ENCODE peak calls at places on chromosomes 1 and 21, in six cellular contexts. F is H9, T is mesenchymal stem cell, Y is IMR-90, E is mesendoderm, Z is H1. M is an unnamed sample.
A peak's percentile ranks its signal among the peaks of the same experiment; 100 is the strongest.

GRCh38 chr1:220976390-220976789 is 97.1 kb downstream of the HLX start:
- DNase-seq in Z (no peak), E (no peak), F (no peak), T (no peak), Y (peak; percentile 22), M (no peak)

GRCh38 chr21:45264919-45265515 is 22.7 kb downstream of the POFUT2 start:
- DNase-seq in Y (no peak), T (no peak), F (peak; percentile 19), Z (peak; percentile 29), E (no peak), M (no peak)

GRCh38 chr1:229563701-229564100 is 5.2 kb upstream of the ABCB10 start:
- DNase-seq in T (peak; percentile 86), F (no peak), Y (peak; percentile 77), Z (no peak), E (peak; percentile 6), M (no peak)

GRCh38 chr21:26116456-26117011 is 54.0 kb downstream of the APP start:
- DNase-seq in Y (peak; percentile 44), F (no peak), Z (no peak), T (no peak), E (peak; percentile 97), M (no peak)

GRCh38 chr21:14977814-14978213 is 87.0 kb downstream of the NRIP1 start:
- DNase-seq in T (no peak), Y (no peak), F (no peak), E (no peak), Z (no peak), M (no peak)

GRCh38 chr1:15579683-15580047 is 5.2 kb downstream of the AGMAT start:
- DNase-seq in Y (no peak), Z (no peak), E (no peak), F (no peak), T (no peak), M (no peak)

GRCh38 chr1:204493145-204493881 is 1.3 kb downstream of the PIK3C2B start:
- DNase-seq in F (no peak), E (no peak), T (no peak), Z (peak; percentile 74), Y (peak; percentile 33), M (no peak)

GRCh38 chr1:185318431-185319151 is 1.5 kb upstream of the IVNS1ABP start:
- DNase-seq in E (no peak), Z (no peak), F (no peak), T (no peak), Y (no peak), M (no peak)

GRCh38 chr21:36425286-36425685 is 40.1 kb downstream of the CHAF1B start:
- DNase-seq in T (peak; percentile 39), E (no peak), Z (no peak), Y (peak; percentile 84), F (no peak), M (no peak)

GRCh38 chr1:24868016-24868875 is 61.8 kb downstream of the RUNX3 start:
- DNase-seq in Y (no peak), E (no peak), T (no peak), Z (no peak), F (no peak), M (no peak)

GRCh38 chr1:90612033-90612432 is 105.1 kb downstream of the BARHL2 start:
- DNase-seq in Y (no peak), T (no peak), Z (no peak), E (no peak), F (no peak), M (no peak)

GRCh38 chr1:146036990-146037646 is 15.6 kb upstream of the HJV start:
- DNase-seq in Y (peak; percentile 87), T (peak; percentile 95), F (peak; percentile 81), Z (peak; percentile 87), E (peak; percentile 91), M (peak; percentile 91)

GRCh38 chr1:30691480-30691879 is 31.9 kb downstream of the MATN1 start:
- DNase-seq in F (no peak), T (no peak), Y (no peak), Z (no peak), E (no peak), M (no peak)

GRCh38 chr1:68919070-68919469 is 422.2 kb upstream of the DEPDC1 start:
- DNase-seq in Z (no peak), F (no peak), T (no peak), Y (no peak), E (no peak), M (no peak)

GRCh38 chr1:23100074-23100748 is 68.4 kb downstream of the LUZP1 start:
- DNase-seq in F (no peak), Y (peak; percentile 96), Z (no peak), E (peak; percentile 87), T (peak; percentile 99), M (peak; percentile 17)

GRCh38 chr1:232586679-232587078 is 43.3 kb downstream of the SIPA1L2 start:
- DNase-seq in Y (no peak), T (no peak), Z (no peak), F (no peak), E (no peak), M (no peak)

GRCh38 chr21:15826147-15826780 is 96.5 kb downstream of the USP25 start:
- DNase-seq in F (peak; percentile 36), Z (no peak), E (peak; percentile 87), T (peak; percentile 52), Y (peak; percentile 54), M (peak; percentile 14)

GRCh38 chr1:11138952-11139351 is 39.3 kb upstream of the EXOSC10 start:
- DNase-seq in T (no peak), Z (no peak), E (no peak), F (no peak), Y (peak; percentile 80), M (no peak)

GRCh38 chr1:184624051-184624450 is 130.6 kb downstream of the EDEM3 start:
- DNase-seq in E (no peak), T (no peak), F (no peak), Z (no peak), Y (no peak), M (no peak)

GRCh38 chr1:18114726-18115410 is 7.3 kb downstream of the IGSF21 start:
- DNase-seq in Z (no peak), Y (no peak), E (no peak), F (no peak), T (no peak), M (no peak)

GRCh38 chr1:16615253-16616252 is 2.2 kb upstream of the NBPF1 start:
- DNase-seq in Y (no peak), E (no peak), Z (peak; percentile 48), F (no peak), T (no peak), M (no peak)

GRCh38 chr21:35428489-35428888 is 379.4 kb upstream of the RUNX1 start:
- DNase-seq in T (peak; percentile 47), Z (no peak), Y (no peak), F (no peak), E (peak; percentile 94), M (no peak)

GRCh38 chr1:119007343-119007671 is 19.2 kb upstream of the TBX15 start:
- DNase-seq in Z (peak; percentile 64), Y (no peak), F (no peak), E (no peak), T (no peak), M (peak; percentile 11)

GRCh38 chr1:52190500-52191252 is 48.8 kb downstream of the ZFYVE9 start:
- DNase-seq in T (peak; percentile 44), E (peak; percentile 14), Y (peak; percentile 30), F (no peak), Z (no peak), M (no peak)

GRCh38 chr1:167122568-167122967 is 28.7 kb downstream of the STYXL2 start:
- DNase-seq in E (peak; percentile 69), Y (no peak), F (no peak), T (no peak), Z (peak; percentile 41), M (no peak)

GRCh38 chr1:210951279-210951678 is 182.7 kb downstream of the KCNH1 start:
- DNase-seq in Y (no peak), Z (no peak), F (no peak), T (no peak), E (peak; percentile 10), M (no peak)

GRCh38 chr1:159900086-159900680 is at the start of gene CFAP45:
- DNase-seq in Y (peak; percentile 56), F (peak; percentile 97), T (peak; percentile 93), E (peak; percentile 98), Z (peak; percentile 79), M (peak; percentile 86)
- H2BK120ac ChIP-seq in Y (no peak within 1 kb of the TSS), F (peak within 1 kb of the TSS; percentile 98), T (peak within 1 kb of the TSS; percentile 42), E (no peak within 1 kb of the TSS), Z (no peak within 1 kb of the TSS), M (no peak within 1 kb of the TSS)

DNA sequence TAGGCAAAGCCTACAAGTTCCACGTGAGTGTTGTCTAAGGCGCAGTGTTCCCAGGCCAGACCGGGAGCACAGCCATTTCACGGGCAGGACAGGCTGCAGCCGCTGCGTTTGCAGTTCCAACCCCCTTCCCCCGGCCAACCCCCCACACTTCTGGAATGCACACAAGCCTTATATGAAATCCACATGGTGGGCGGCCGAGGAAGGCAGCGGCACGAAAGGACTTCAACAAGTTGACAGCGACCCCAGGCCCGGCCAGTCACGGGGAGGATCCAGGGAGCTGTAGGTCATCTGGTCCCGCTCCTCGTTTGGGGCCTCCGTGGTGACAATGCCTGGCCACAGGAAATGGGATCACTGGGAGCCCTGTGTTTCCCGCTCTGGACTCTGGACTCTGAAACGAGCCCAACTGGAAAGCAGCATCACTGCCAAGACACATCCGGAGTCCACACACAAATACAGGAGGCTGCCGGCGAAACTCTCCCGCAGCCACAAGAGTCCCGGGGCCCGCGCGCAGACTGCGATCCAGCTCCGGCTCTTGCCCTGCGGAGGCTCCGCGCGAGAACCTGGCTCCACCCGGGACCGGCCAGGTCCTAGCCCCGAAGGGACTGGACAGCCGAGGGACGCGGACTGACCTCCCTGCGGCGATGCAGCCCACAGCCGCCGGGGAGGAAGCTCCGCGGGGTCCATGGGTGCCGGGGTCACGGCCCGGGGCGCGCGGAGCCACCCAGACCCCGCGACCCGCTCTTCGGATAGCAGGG is 794 bp downstream of the NID1 start:
- DNase-seq in F (peak; percentile 47), E (peak; percentile 56), T (peak; percentile 85), Z (peak; percentile 61), Y (peak; percentile 63), M (peak; percentile 46)
- H3K4me1 ChIP-seq in F (peaks cover 3% of the 10 kb centered on the region), E (no peaks in the 10 kb centered on the region), T (peaks cover 20% of the 10 kb centered on the region), Z (peaks cover 4% of the 10 kb centered on the region), Y (peaks cover 3% of the 10 kb centered on the region), M (peaks cover 8% of the 10 kb centered on the region)

DNA sequence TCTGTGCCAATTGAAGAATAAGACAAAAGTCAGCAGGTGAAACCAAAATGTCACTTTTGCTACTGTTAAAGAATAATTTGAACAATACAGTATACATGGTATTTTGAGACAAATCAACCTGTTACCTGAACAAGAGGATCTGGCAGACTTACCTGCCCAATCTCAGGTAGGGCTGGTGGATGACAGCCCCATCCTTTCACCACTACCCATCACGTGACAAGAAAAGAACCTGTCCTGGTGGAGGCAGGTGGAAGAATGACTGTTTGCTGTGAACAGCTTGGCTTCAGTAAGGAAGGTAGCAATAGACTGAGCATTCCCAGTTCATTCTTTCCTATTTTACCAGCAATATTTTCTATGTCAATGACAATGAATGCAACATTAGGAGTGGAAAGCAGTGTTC is 349.6 kb downstream of the GPATCH2 start:
- DNase-seq in E (no peak), Z (no peak), Y (no peak), F (no peak), T (no peak), M (no peak)
- H2BK15ac ChIP-seq in E (no peak overlapping the region), Z (no peak overlapping the region), Y (no peak overlapping the region), F (no peak overlapping the region), T (no peak overlapping the region), M (no peak overlapping the region)

GRCh38 chr1:8133190-8133589 is 107.1 kb upstream of the ERRFI1 start:
- DNase-seq in T (peak; percentile 25), Y (no peak), E (peak; percentile 38), Z (no peak), F (no peak), M (no peak)
- H2BK120ac ChIP-seq in T (peak overlapping the region; percentile 91), Y (peak overlapping the region; percentile 88), E (no peak overlapping the region), Z (no peak overlapping the region), F (no peak overlapping the region), M (no peak overlapping the region)

M was measured in neuronal stem cell.